ENCODE peak calls at places on chromosomes 2 and 18, in ten cellular contexts. R, I, W, E, K, D, V, H, U and J are unnamed samples.

GRCh38 chr18:46704816-46705215 is 47.8 kb upstream of the LOXHD1 start:
- DNase-seq in R (no peak), I (no peak), K (no peak), D (no peak), E (no peak), W (no peak), U (no peak), H (no peak), V (no peak), J (no peak)

GRCh38 chr2:141528990-141529389 is 601.8 kb downstream of the LRP1B start:
- DNase-seq in H (no peak), U (no peak), V (no peak), K (no peak), D (no peak), E (no peak), I (no peak), W (no peak), R (no peak), J (no peak)

GRCh38 chr2:23404426-23404825 is 19.4 kb downstream of the KLHL29 start:
- DNase-seq in V (no peak), R (no peak), D (no peak), E (peak), W (no peak), I (no peak), H (peak), K (peak), U (peak), J (no peak)

GRCh38 chr2:39068757-39069515 is 51.9 kb downstream of the SOS1 start:
- DNase-seq in I (no peak), V (no peak), D (peak), K (no peak), R (no peak), W (no peak), U (no peak), E (no peak), H (no peak), J (peak)

GRCh38 chr2:191802180-191802579 is 44.7 kb downstream of the CAVIN2 start:
- DNase-seq in D (no peak), V (no peak), I (no peak), W (no peak), K (no peak), E (no peak), H (no peak), R (no peak), U (no peak), J (no peak)

GRCh38 chr18:57025525-57025924 is 121.4 kb upstream of the BOD1L2 start:
- DNase-seq in D (no peak), I (no peak), R (no peak), E (no peak), W (no peak), U (no peak), V (no peak), H (no peak), K (no peak), J (no peak)

GRCh38 chr2:170180031-170180566 is 2.2 kb downstream of the MYO3B start:
- DNase-seq in R (no peak), U (no peak), K (no peak), W (no peak), H (no peak), E (no peak), D (no peak), I (no peak), V (no peak), J (no peak)

GRCh38 chr2:241912021-241912555 is 42.6 kb downstream of the RTP5 start:
- DNase-seq in R (no peak), U (no peak), E (no peak), I (no peak), D (no peak), H (no peak), K (no peak), V (no peak), W (no peak), J (no peak)

GRCh38 chr2:10052216-10052615 is 8.9 kb downstream of the KLF11 start:
- DNase-seq in D (no peak), E (no peak), W (no peak), R (no peak), U (no peak), I (no peak), V (no peak), K (no peak), H (no peak), J (no peak)